ENCODE peak calls at places on chromosome 5, in five cellular contexts. V is left lung, O is AG04450, X is Panc1, D is stomach. P is an unnamed sample. For H3K27me3, the result is how much of the 10 kb centered on the place peaks cover.

GRCh38 chr5:14440598-14441401 is 140.8 kb upstream of the OTULINL start:
- DNase-seq in X (no peak), D (no peak), O (peak), V (no peak), P (peak)

GRCh38 chr5:56409331-56410190 is 176.4 kb upstream of the ANKRD55 start:
- DNase-seq in X (no peak), O (peak), V (no peak), D (peak), P (peak)

GRCh38 chr5:72515211-72515610 is 8.0 kb upstream of the ZNF366 start:
- DNase-seq in O (no peak), V (no peak), D (no peak), X (no peak), P (no peak)

GRCh38 chr5:36374275-36374862 is 72.7 kb upstream of the RANBP3L start:
- DNase-seq in D (no peak), X (no peak), O (peak), V (peak), P (peak)

GRCh38 chr5:135544666-135545045 is 8.9 kb upstream of the NEUROG1 start:
- DNase-seq in D (no peak), V (no peak), X (no peak), O (no peak), P (no peak)

GRCh38 chr5:145661737-145662530 is 173.2 kb downstream of the PRELID2 start:
- DNase-seq in D (no peak), X (no peak), O (no peak), V (no peak), P (no peak)

GRCh38 chr5:142544946-142545652 is 140.8 kb downstream of the FGF1 start:
- DNase-seq in D (no peak), V (no peak), O (no peak), X (no peak), P (no peak)

GRCh38 chr5:9733456-9733855 is 103.3 kb upstream of the TAS2R1 start:
- DNase-seq in V (no peak), O (no peak), X (no peak), D (no peak), P (no peak)

GRCh38 chr5:143551765-143552164 is 148.3 kb upstream of the NR3C1 start:
- DNase-seq in V (no peak), X (no peak), D (no peak), O (no peak), P (no peak)

GRCh38 chr5:72656331-72656730 is 149.1 kb upstream of the ZNF366 start:
- DNase-seq in O (no peak), V (no peak), D (no peak), X (no peak), P (no peak)

GRCh38 chr5:39675676-39676075 is 250.9 kb upstream of the DAB2 start:
- DNase-seq in O (no peak), V (no peak), D (no peak), X (no peak), P (no peak)

GRCh38 chr5:145911164-145911563 is 25.2 kb upstream of the SH3RF2 start:
- DNase-seq in O (no peak), X (no peak), D (no peak), V (no peak), P (no peak)

GRCh38 chr5:172949426-172949825 is 9.8 kb upstream of the RPL26L1 start:
- DNase-seq in O (no peak), D (no peak), X (no peak), V (no peak), P (peak)

GRCh38 chr5:93995126-93995621 is 253.8 kb upstream of the POU5F2 start:
- DNase-seq in X (no peak), V (no peak), D (no peak), O (no peak), P (peak)

GRCh38 chr5:137822158-137822764 is 45.4 kb upstream of the MYOT start:
- DNase-seq in V (no peak), X (peak), D (peak), O (peak), P (peak)

GRCh38 chr5:72232838-72233237 is 87.2 kb downstream of the MRPS27 start:
- DNase-seq in D (no peak), V (no peak), O (no peak), X (no peak), P (no peak)

GRCh38 chr5:80608730-80609129 is 38.6 kb upstream of the ANKRD34B start:
- DNase-seq in O (no peak), D (no peak), V (no peak), X (no peak), P (no peak)

GRCh38 chr5:80607832-80608231 is 37.8 kb upstream of the ANKRD34B start:
- DNase-seq in O (no peak), X (no peak), V (no peak), D (no peak), P (no peak)

GRCh38 chr5:80607343-80607742 is 37.3 kb upstream of the ANKRD34B start:
- DNase-seq in X (no peak), D (no peak), O (no peak), V (no peak), P (no peak)

GRCh38 chr5:80615266-80615914 is 39.1 kb upstream of the MSH3 start:
- DNase-seq in O (no peak), D (no peak), V (no peak), X (no peak), P (no peak)

DNA sequence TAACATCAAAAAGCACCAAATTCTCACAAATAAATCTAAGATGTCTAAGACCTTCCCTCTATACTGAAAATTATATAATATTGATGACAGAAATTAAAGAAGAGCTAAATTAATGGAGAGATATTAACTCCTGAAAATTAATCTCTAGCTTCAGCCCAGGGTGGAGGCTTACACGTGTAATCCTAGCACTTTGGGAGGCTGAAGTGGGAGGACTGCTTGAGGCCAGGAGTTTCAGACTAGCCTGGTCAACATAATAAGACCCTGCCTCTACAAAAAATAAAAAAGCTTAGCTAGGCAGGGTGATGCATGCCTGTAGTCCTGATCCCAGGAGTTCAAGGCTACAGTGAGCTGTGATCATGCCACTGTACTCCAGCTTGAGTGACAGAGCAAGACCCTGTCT is 39.6 kb upstream of the ANKRD34B start:
- DNase-seq in D (no peak), X (no peak), V (no peak), O (no peak), P (no peak)
- H3K27me3 ChIP-seq in D (under half), X (under half), V (under half), O (under half), P (under half)

GRCh38 chr5:176700239-176700847 is 53.1 kb downstream of the TSPAN17 start:
- DNase-seq in O (no peak), D (no peak), V (no peak), X (no peak), P (no peak)

GRCh38 chr5:176704355-176704754 is 57.1 kb downstream of the TSPAN17 start:
- DNase-seq in D (no peak), V (no peak), O (no peak), X (no peak), P (no peak)

GRCh38 chr5:176702952-176703641 is 55.8 kb downstream of the TSPAN17 start:
- DNase-seq in O (no peak), V (no peak), D (no peak), X (no peak), P (no peak)

DNA sequence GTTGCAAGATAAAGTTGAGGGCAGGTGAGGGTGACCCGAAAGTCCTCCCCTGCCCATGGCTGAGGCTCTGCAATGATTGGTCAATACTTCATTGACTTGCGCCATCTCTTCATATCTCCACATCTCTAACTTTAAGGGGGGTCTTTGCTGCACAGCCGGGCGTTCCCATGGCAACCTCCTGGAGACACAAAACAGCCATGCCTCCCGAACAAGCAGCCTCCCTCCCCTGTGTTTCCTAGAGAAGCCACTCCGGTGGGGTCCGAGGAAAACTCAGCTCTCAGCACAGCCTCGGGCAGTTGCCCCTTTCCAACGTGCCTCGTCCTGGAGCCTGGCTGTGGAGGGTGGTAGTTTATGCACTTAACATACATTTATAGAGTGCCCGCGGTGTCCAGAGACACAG is 57.5 kb downstream of the TSPAN17 start:
- DNase-seq in D (no peak), V (no peak), X (no peak), O (no peak), P (no peak)
- H3K27ac ChIP-seq in D (no peak), V (no peak), X (no peak), O (no peak), P (no peak)

GRCh38 chr5:170135796-170136490 is 30.2 kb downstream of the FOXI1 start:
- DNase-seq in D (no peak), O (no peak), X (no peak), V (no peak), P (no peak)

GRCh38 chr5:170126061-170126460 is 20.4 kb downstream of the FOXI1 start:
- DNase-seq in V (no peak), X (no peak), D (no peak), O (no peak), P (no peak)

GRCh38 chr5:170132642-170133448 is 27.1 kb downstream of the FOXI1 start:
- DNase-seq in D (no peak), X (no peak), V (no peak), O (no peak), P (peak)

GRCh38 chr5:170126626-170127025 is 20.9 kb downstream of the FOXI1 start:
- DNase-seq in X (no peak), O (no peak), D (no peak), V (no peak), P (no peak)

GRCh38 chr5:170131235-170131634 is 25.5 kb downstream of the FOXI1 start:
- DNase-seq in V (no peak), O (no peak), X (no peak), D (no peak), P (no peak)
- TF ChIP-seq CTCF in V (no peak), O (no peak), X (no peak), D (no peak), P (no peak)

DNA sequence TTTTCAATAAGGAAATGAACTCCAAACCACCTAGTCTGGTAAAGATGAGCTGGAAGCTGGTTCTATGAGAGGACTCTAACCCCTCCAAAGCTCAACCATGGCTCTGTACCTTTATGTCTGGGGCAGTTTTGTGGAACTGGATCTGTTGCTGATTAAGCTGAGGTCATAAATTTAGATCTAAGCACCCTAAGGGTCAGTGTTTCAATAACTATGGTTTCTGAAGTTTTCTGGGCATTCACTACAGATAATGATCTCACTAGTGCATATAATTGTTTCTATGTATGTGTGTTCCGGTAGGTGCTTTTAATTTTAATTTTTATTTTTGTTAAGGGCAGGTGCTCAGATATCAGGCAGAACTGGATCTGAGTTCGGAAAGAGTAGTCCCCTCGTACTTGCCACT is 258.7 kb upstream of the PANK3 start:
- DNase-seq in D (no peak), X (no peak), V (no peak), O (no peak), P (no peak)
- H3K27me3 ChIP-seq in D (under half), X (under half), V (half or more), O (under half), P (under half)

GRCh38 chr5:16897284-16897704 is 38.8 kb downstream of the MYO10 start:
- DNase-seq in D (no peak), V (no peak), X (no peak), O (no peak), P (no peak)
- H3K27ac ChIP-seq in D (peak), V (no peak), X (peak), O (peak), P (peak)

DNA sequence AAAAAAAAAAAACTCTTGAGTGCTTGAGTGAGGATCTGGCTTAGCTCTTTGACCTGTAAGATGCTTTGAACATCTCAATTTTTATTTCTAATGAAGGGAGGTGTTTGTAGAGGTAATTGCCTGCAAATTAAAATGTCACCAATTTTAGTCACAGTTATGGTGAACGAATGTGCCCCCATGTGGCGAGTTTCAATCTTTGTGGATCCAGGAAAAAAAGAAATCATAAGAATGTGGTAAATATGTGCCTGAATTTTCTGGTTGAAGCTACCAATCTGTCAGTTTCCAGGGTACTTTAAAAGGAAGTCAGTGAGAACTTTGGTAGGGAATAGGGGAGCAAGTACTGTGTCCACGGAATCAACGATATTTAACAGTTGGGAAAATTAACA is 1772.4 kb upstream of the CDH9 start:
- DNase-seq in X (no peak), V (no peak), D (no peak), O (no peak), P (no peak)
- TF ChIP-seq CTCF in X (no peak), V (no peak), D (no peak), O (no peak), P (no peak)

P was measured in osteoblast.